ENCODE peak calls at places on chromosomes 11 and 22, in six cellular contexts. One of them, this sample, is unnamed.

GRCh38 chr22:37334461-37334858 is 52.2 kb downstream of the CYTH4 start:
- DNase-seq in A549: no peak
- DNase-seq in HepG2: no peak
- DNase-seq in K562: no peak
- DNase-seq in GM12878: no peak
- DNase-seq in endothelial cell of umbilical vein: no peak
- DNase-seq in this sample: no peak

GRCh38 chr11:32396991-32397390 is 38.3 kb downstream of the WT1 start:
- DNase-seq in A549: no peak
- DNase-seq in HepG2: no peak
- DNase-seq in K562: no peak
- DNase-seq in GM12878: no peak
- DNase-seq in endothelial cell of umbilical vein: no peak
- DNase-seq in this sample: no peak

GRCh38 chr22:50009251-50009650 is 3.3 kb downstream of the IL17REL start:
- DNase-seq in A549: no peak
- DNase-seq in HepG2: no peak
- DNase-seq in K562: no peak
- DNase-seq in GM12878: no peak
- DNase-seq in endothelial cell of umbilical vein: no peak
- DNase-seq in this sample: no peak

GRCh38 chr22:37932821-37933578 is 20.4 kb downstream of the C22orf23 start:
- DNase-seq in A549: no peak
- DNase-seq in HepG2: no peak
- DNase-seq in K562: no peak
- DNase-seq in GM12878: no peak
- DNase-seq in endothelial cell of umbilical vein: no peak
- DNase-seq in this sample: no peak

GRCh38 chr11:98732947-98733346 is 287.8 kb upstream of the CNTN5 start:
- DNase-seq in A549: no peak
- DNase-seq in HepG2: no peak
- DNase-seq in K562: no peak
- DNase-seq in GM12878: no peak
- DNase-seq in endothelial cell of umbilical vein: no peak
- DNase-seq in this sample: no peak

GRCh38 chr11:109946322-109946846 is 146.8 kb upstream of the ZC3H12C start:
- DNase-seq in A549: peak
- DNase-seq in HepG2: peak
- DNase-seq in K562: peak
- DNase-seq in GM12878: peak
- DNase-seq in endothelial cell of umbilical vein: peak
- DNase-seq in this sample: peak

GRCh38 chr11:11717064-11717725 is 95.4 kb upstream of the GALNT18 start:
- DNase-seq in A549: no peak
- DNase-seq in HepG2: no peak
- DNase-seq in K562: no peak
- DNase-seq in GM12878: no peak
- DNase-seq in endothelial cell of umbilical vein: no peak
- DNase-seq in this sample: no peak

GRCh38 chr22:42473484-42474193 is 41.4 kb upstream of the NFAM1 start:
- DNase-seq in A549: peak
- DNase-seq in HepG2: peak
- DNase-seq in K562: peak
- DNase-seq in GM12878: no peak
- DNase-seq in endothelial cell of umbilical vein: peak
- DNase-seq in this sample: peak

GRCh38 chr11:108796551-108796950 is 131.7 kb downstream of the DDX10 start:
- DNase-seq in A549: no peak
- DNase-seq in HepG2: no peak
- DNase-seq in K562: no peak
- DNase-seq in GM12878: no peak
- DNase-seq in endothelial cell of umbilical vein: no peak
- DNase-seq in this sample: no peak

GRCh38 chr11:68334923-68335322 is 22.5 kb downstream of the LRP5 start:
- DNase-seq in A549: no peak
- DNase-seq in HepG2: peak
- DNase-seq in K562: no peak
- DNase-seq in GM12878: no peak
- DNase-seq in endothelial cell of umbilical vein: no peak
- DNase-seq in this sample: no peak

GRCh38 chr11:45113807-45114206 is 32.6 kb upstream of the PRDM11 start:
- DNase-seq in A549: no peak
- DNase-seq in HepG2: no peak
- DNase-seq in K562: no peak
- DNase-seq in GM12878: no peak
- DNase-seq in endothelial cell of umbilical vein: no peak
- DNase-seq in this sample: no peak

GRCh38 chr22:27405672-27406388 is 395.7 kb downstream of the MN1 start:
- DNase-seq in A549: peak
- DNase-seq in HepG2: peak
- DNase-seq in K562: peak
- DNase-seq in GM12878: no peak
- DNase-seq in endothelial cell of umbilical vein: peak
- DNase-seq in this sample: peak

GRCh38 chr22:34855471-34855870 is 210.5 kb upstream of the ISX start:
- DNase-seq in A549: no peak
- DNase-seq in HepG2: no peak
- DNase-seq in K562: no peak
- DNase-seq in GM12878: no peak
- DNase-seq in endothelial cell of umbilical vein: no peak
- DNase-seq in this sample: no peak

GRCh38 chr22:23536821-23537345 is 43.2 kb downstream of the IGLL1 start:
- DNase-seq in A549: no peak
- DNase-seq in HepG2: no peak
- DNase-seq in K562: no peak
- DNase-seq in GM12878: no peak
- DNase-seq in endothelial cell of umbilical vein: no peak
- DNase-seq in this sample: no peak

GRCh38 chr11:128488471-128488870 is 98.9 kb downstream of the ETS1 start:
- DNase-seq in A549: no peak
- DNase-seq in HepG2: no peak
- DNase-seq in K562: no peak
- DNase-seq in GM12878: no peak
- DNase-seq in endothelial cell of umbilical vein: no peak
- DNase-seq in this sample: peak

GRCh38 chr11:126355926-126356897 is 726 bp downstream of the ST3GAL4 start:
- DNase-seq in A549: no peak
- DNase-seq in HepG2: peak
- DNase-seq in K562: no peak
- DNase-seq in GM12878: no peak
- DNase-seq in endothelial cell of umbilical vein: peak
- DNase-seq in this sample: peak

GRCh38 chr22:44685384-44686056 is 16.5 kb upstream of the PRR5 start:
- DNase-seq in A549: peak
- DNase-seq in HepG2: no peak
- DNase-seq in K562: peak
- DNase-seq in GM12878: peak
- DNase-seq in endothelial cell of umbilical vein: no peak
- DNase-seq in this sample: peak

GRCh38 chr11:14454861-14455632 is 44.6 kb downstream of the COPB1 start:
- DNase-seq in A549: peak
- DNase-seq in HepG2: peak
- DNase-seq in K562: peak
- DNase-seq in GM12878: no peak
- DNase-seq in endothelial cell of umbilical vein: peak
- DNase-seq in this sample: peak

GRCh38 chr11:64566915-64567882 is 23.8 kb upstream of the SLC22A12 start:
- DNase-seq in A549: no peak
- DNase-seq in HepG2: no peak
- DNase-seq in K562: no peak
- DNase-seq in GM12878: no peak
- DNase-seq in endothelial cell of umbilical vein: no peak
- DNase-seq in this sample: no peak

GRCh38 chr11:44661311-44661717 is 65.4 kb upstream of the TSPAN18 start:
- DNase-seq in A549: no peak
- DNase-seq in HepG2: no peak
- DNase-seq in K562: no peak
- DNase-seq in GM12878: no peak
- DNase-seq in endothelial cell of umbilical vein: no peak
- DNase-seq in this sample: no peak

GRCh38 chr22:43317252-43317651 is 25.9 kb downstream of the SCUBE1 start:
- DNase-seq in A549: no peak
- DNase-seq in HepG2: no peak
- DNase-seq in K562: no peak
- DNase-seq in GM12878: no peak
- DNase-seq in endothelial cell of umbilical vein: no peak
- DNase-seq in this sample: no peak

GRCh38 chr11:132898676-132899075 is 633.6 kb downstream of the OPCML start:
- DNase-seq in A549: no peak
- DNase-seq in HepG2: no peak
- DNase-seq in K562: no peak
- DNase-seq in GM12878: no peak
- DNase-seq in endothelial cell of umbilical vein: no peak
- DNase-seq in this sample: no peak

GRCh38 chr11:125768256-125769046 is 10.2 kb downstream of the PATE2 start:
- DNase-seq in A549: no peak
- DNase-seq in HepG2: no peak
- DNase-seq in K562: no peak
- DNase-seq in GM12878: no peak
- DNase-seq in endothelial cell of umbilical vein: no peak
- DNase-seq in this sample: no peak

GRCh38 chr22:32723632-32724031 is 77.9 kb upstream of the TIMP3 start:
- DNase-seq in A549: no peak
- DNase-seq in HepG2: no peak
- DNase-seq in K562: no peak
- DNase-seq in GM12878: peak
- DNase-seq in endothelial cell of umbilical vein: no peak
- DNase-seq in this sample: peak

GRCh38 chr22:27601195-27601594 is 200.4 kb downstream of the MN1 start:
- DNase-seq in A549: no peak
- DNase-seq in HepG2: no peak
- DNase-seq in K562: no peak
- DNase-seq in GM12878: no peak
- DNase-seq in endothelial cell of umbilical vein: peak
- DNase-seq in this sample: no peak

GRCh38 chr11:46306296-46306853 is 28.9 kb downstream of the CREB3L1 start:
- DNase-seq in A549: no peak
- DNase-seq in HepG2: no peak
- DNase-seq in K562: no peak
- DNase-seq in GM12878: no peak
- DNase-seq in endothelial cell of umbilical vein: no peak
- DNase-seq in this sample: no peak

GRCh38 chr11:36022891-36023290 is 79.0 kb downstream of the LDLRAD3 start:
- DNase-seq in A549: no peak
- DNase-seq in HepG2: no peak
- DNase-seq in K562: no peak
- DNase-seq in GM12878: no peak
- DNase-seq in endothelial cell of umbilical vein: no peak
- DNase-seq in this sample: no peak

GRCh38 chr22:31537019-31537535 is 40.7 kb downstream of the SFI1 start:
- DNase-seq in A549: no peak
- DNase-seq in HepG2: no peak
- DNase-seq in K562: no peak
- DNase-seq in GM12878: peak
- DNase-seq in endothelial cell of umbilical vein: peak
- DNase-seq in this sample: no peak

GRCh38 chr11:103659138-103659734 is 377.2 kb upstream of the DDI1 start:
- DNase-seq in A549: peak
- DNase-seq in HepG2: no peak
- DNase-seq in K562: no peak
- DNase-seq in GM12878: no peak
- DNase-seq in endothelial cell of umbilical vein: peak
- DNase-seq in this sample: no peak
- TF ChIP-seq MYC in A549: no peak
- TF ChIP-seq MYC in HepG2: no peak
- TF ChIP-seq MYC in K562: no peak
- TF ChIP-seq MYC in GM12878: no peak
- TF ChIP-seq MYC in endothelial cell of umbilical vein: no peak
- TF ChIP-seq MYC in this sample: no peak

GRCh38 chr11:47352556-47352955 is at the start of gene MYBPC3:
- DNase-seq in A549: no peak
- DNase-seq in HepG2: no peak
- DNase-seq in K562: no peak
- DNase-seq in GM12878: no peak
- DNase-seq in endothelial cell of umbilical vein: no peak
- DNase-seq in this sample: no peak
- TF ChIP-seq POLR2A in A549: no peak
- TF ChIP-seq POLR2A in HepG2: no peak
- TF ChIP-seq POLR2A in K562: no peak
- TF ChIP-seq POLR2A in GM12878: no peak
- TF ChIP-seq POLR2A in endothelial cell of umbilical vein: no peak
- TF ChIP-seq POLR2A in this sample: no peak

GRCh38 chr11:71454470-71455113 is 1.6 kb downstream of the NADSYN1 start:
- DNase-seq in A549: no peak
- DNase-seq in HepG2: no peak
- DNase-seq in K562: no peak
- DNase-seq in GM12878: no peak
- DNase-seq in endothelial cell of umbilical vein: no peak
- DNase-seq in this sample: no peak
- H3K4me3 ChIP-seq in A549: no peak
- H3K4me3 ChIP-seq in HepG2: peak
- H3K4me3 ChIP-seq in K562: no peak
- H3K4me3 ChIP-seq in GM12878: peak
- H3K4me3 ChIP-seq in endothelial cell of umbilical vein: no peak
- H3K4me3 ChIP-seq in this sample: peak

DNA sequence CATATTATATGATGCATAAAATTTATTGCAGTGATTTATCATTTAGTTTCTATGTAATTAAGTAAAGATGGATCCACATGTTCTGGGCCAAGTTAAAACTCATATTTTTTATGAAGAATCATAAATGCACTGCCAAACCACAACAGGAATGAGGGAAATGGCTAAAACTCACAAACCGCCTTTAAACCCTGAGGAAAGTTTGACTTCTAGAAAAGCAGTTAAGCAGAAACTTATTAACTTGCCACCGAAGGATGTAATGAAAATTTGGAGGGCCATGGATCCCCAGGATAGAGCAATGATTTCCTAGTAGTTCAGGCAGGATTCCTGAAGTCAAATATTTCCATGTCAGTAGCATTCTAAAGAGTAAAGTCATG is 218.3 kb upstream of the CTSC start:
- DNase-seq in A549: no peak
- DNase-seq in HepG2: no peak
- DNase-seq in K562: no peak
- DNase-seq in GM12878: no peak
- DNase-seq in endothelial cell of umbilical vein: no peak
- DNase-seq in this sample: no peak
- TF ChIP-seq MYC in A549: no peak
- TF ChIP-seq MYC in HepG2: no peak
- TF ChIP-seq MYC in K562: no peak
- TF ChIP-seq MYC in GM12878: no peak
- TF ChIP-seq MYC in endothelial cell of umbilical vein: no peak
- TF ChIP-seq MYC in this sample: no peak

DNA sequence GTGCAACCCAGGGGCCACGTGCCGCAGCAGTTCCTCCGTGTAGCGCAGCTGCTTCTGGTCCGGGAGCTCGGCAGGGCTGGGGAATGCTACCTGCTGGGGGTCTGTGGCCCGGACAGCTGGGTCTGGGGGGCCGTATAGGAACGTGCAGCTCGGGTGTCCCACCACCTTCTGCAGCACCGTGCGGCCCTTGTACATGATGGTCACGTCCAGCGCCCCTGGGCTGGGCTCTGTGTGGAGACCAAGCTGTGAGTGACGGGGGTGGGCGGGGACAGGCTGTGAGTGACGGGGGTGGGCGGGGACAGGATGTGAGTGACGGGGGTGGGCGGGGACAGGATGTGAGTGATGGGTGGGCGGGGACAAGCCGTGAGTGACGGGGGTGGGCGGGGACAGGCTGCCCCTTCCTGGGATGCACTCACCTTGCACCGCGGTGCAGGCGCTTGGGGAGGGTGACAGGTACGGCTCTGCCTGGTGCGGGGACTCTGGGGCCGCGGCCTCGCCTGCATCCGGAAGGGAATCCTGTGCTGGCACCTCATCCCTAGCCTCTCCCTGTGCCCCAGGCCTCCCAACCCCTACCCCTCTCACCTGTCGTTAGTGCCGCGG is 2.3 kb downstream of the IRF7 start:
- DNase-seq in A549: peak
- DNase-seq in HepG2: no peak
- DNase-seq in K562: peak
- DNase-seq in GM12878: no peak
- DNase-seq in endothelial cell of umbilical vein: peak
- DNase-seq in this sample: peak
- TF ChIP-seq POLR2A in A549: no peak
- TF ChIP-seq POLR2A in HepG2: no peak
- TF ChIP-seq POLR2A in K562: no peak
- TF ChIP-seq POLR2A in GM12878: peak
- TF ChIP-seq POLR2A in endothelial cell of umbilical vein: no peak
- TF ChIP-seq POLR2A in this sample: no peak

This sample was measured in NB4.